ENCODE peak calls at places on chromosomes 3 and 15, in eight cellular contexts. J, K, S, X, R, C, I and O are unnamed samples.

GRCh38 chr3:26449996-26450395 is 172.6 kb upstream of the LRRC3B start:
- DNase-seq in J (no peak), K (no peak), S (no peak), X (no peak), R (no peak), C (no peak), I (no peak), O (no peak)

GRCh38 chr3:151003024-151003771 is 30.7 kb upstream of the CLRN1 start:
- DNase-seq in J (no peak), K (no peak), S (no peak), X (peak; percentile 53), R (no peak), C (no peak), I (no peak), O (no peak)

GRCh38 chr3:184715943-184716651 is 4.2 kb upstream of the MAGEF1 start:
- DNase-seq in J (no peak), K (no peak), S (no peak), X (no peak), R (no peak), C (no peak), I (no peak), O (no peak)

GRCh38 chr3:41426485-41426884 is 227.2 kb downstream of the CTNNB1 start:
- DNase-seq in J (no peak), K (no peak), S (no peak), X (no peak), R (no peak), C (no peak), I (no peak), O (no peak)

GRCh38 chr3:12252859-12253258 is 36.0 kb upstream of the PPARG start:
- DNase-seq in J (no peak), K (no peak), S (no peak), X (no peak), R (no peak), C (no peak), I (no peak), O (no peak)

GRCh38 chr3:46858996-46859710 is 4.1 kb downstream of the MYL3 start:
- DNase-seq in J (no peak), K (no peak), S (no peak), X (no peak), R (no peak), C (no peak), I (no peak), O (no peak)

GRCh38 chr3:141276398-141276797 is 44.8 kb downstream of the PXYLP1 start:
- DNase-seq in J (no peak), K (no peak), S (no peak), X (no peak), R (no peak), C (no peak), I (no peak), O (no peak)

GRCh38 chr15:88243895-88244787 is 12.4 kb downstream of the NTRK3 start:
- DNase-seq in J (no peak), K (no peak), S (no peak), X (peak; percentile 20), R (no peak), C (no peak), I (no peak), O (no peak)

GRCh38 chr3:126180477-126181397 is at the start of gene ALDH1L1:
- DNase-seq in J (no peak), K (no peak), S (no peak), X (peak; percentile 57), R (no peak), C (peak; percentile 88), I (no peak), O (no peak)

GRCh38 chr3:58861551-58861950 is 188.3 kb downstream of the CFAP20DC start:
- DNase-seq in J (no peak), K (no peak), S (no peak), X (no peak), R (no peak), C (no peak), I (no peak), O (no peak)

GRCh38 chr15:89749951-89750559 is 994 bp downstream of the MESP1 start:
- DNase-seq in J (no peak), K (no peak), S (no peak), X (no peak), R (no peak), C (peak; percentile 35), I (no peak), O (no peak)

GRCh38 chr3:152210697-152211096 is 58.0 kb upstream of the MBNL1 start:
- DNase-seq in J (no peak), K (no peak), S (no peak), X (no peak), R (no peak), C (no peak), I (no peak), O (no peak)

GRCh38 chr15:71098920-71099319 is 16.4 kb upstream of the THSD4 start:
- DNase-seq in J (no peak), K (no peak), S (no peak), X (no peak), R (no peak), C (no peak), I (no peak), O (no peak)

GRCh38 chr3:58751235-58751634 is 84.7 kb upstream of the FAM3D start:
- DNase-seq in J (no peak), K (no peak), S (no peak), X (no peak), R (no peak), C (no peak), I (no peak), O (no peak)

GRCh38 chr15:82100116-82100795 is 54.4 kb upstream of the MEX3B start:
- DNase-seq in J (no peak), K (no peak), S (no peak), X (peak; percentile 79), R (no peak), C (no peak), I (no peak), O (no peak)

GRCh38 chr15:35713733-35714132 is 167.8 kb upstream of the DPH6 start:
- DNase-seq in J (no peak), K (no peak), S (no peak), X (peak; percentile 55), R (no peak), C (no peak), I (no peak), O (no peak)

GRCh38 chr3:111650378-111651275 is 55.5 kb upstream of the ZBED2 start:
- DNase-seq in J (no peak), K (no peak), S (no peak), X (no peak), R (no peak), C (no peak), I (no peak), O (no peak)

GRCh38 chr3:15892311-15892710 is 94.5 kb upstream of the ANKRD28 start:
- DNase-seq in J (no peak), K (no peak), S (no peak), X (no peak), R (no peak), C (no peak), I (no peak), O (no peak)

GRCh38 chr3:149376728-149377407 is 581 bp downstream of the TM4SF1 start:
- DNase-seq in J (no peak), K (no peak), S (no peak), X (peak; percentile 55), R (no peak), C (no peak), I (no peak), O (no peak)

GRCh38 chr3:72536206-72536887 is 311.9 kb downstream of the SHQ1 start:
- DNase-seq in J (no peak), K (no peak), S (no peak), X (no peak), R (no peak), C (no peak), I (no peak), O (no peak)

GRCh38 chr3:180828723-180829408 is 83.6 kb upstream of the FXR1 start:
- DNase-seq in J (no peak), K (no peak), S (no peak), X (no peak), R (no peak), C (no peak), I (no peak), O (no peak)

GRCh38 chr15:95558916-95559315 is 771.6 kb upstream of the NR2F2 start:
- DNase-seq in J (no peak), K (no peak), S (no peak), X (peak; percentile 16), R (no peak), C (no peak), I (no peak), O (no peak)

GRCh38 chr3:10400749-10401495 is 80.0 kb upstream of the SEC13 start:
- DNase-seq in J (no peak), K (no peak), S (no peak), X (no peak), R (no peak), C (no peak), I (no peak), O (no peak)

GRCh38 chr3:112007641-112008040 is 8.9 kb downstream of the TAGLN3 start:
- DNase-seq in J (no peak), K (no peak), S (no peak), X (peak; percentile 39), R (no peak), C (no peak), I (no peak), O (no peak)

GRCh38 chr3:45612918-45613602 is 18.5 kb downstream of the LIMD1 start:
- DNase-seq in J (no peak), K (no peak), S (no peak), X (no peak), R (no peak), C (no peak), I (no peak), O (no peak)

GRCh38 chr15:78182336-78182700 is 33.2 kb downstream of the IDH3A start:
- DNase-seq in J (no peak), K (no peak), S (no peak), X (no peak), R (no peak), C (no peak), I (no peak), O (no peak)

GRCh38 chr3:38131621-38132369 is 5.1 kb downstream of the ACAA1 start:
- DNase-seq in J (no peak), K (no peak), S (no peak), X (peak; percentile 61), R (no peak), C (no peak), I (no peak), O (no peak)

GRCh38 chr3:28856796-28857195 is 424.1 kb upstream of the RBMS3 start:
- DNase-seq in J (no peak), K (no peak), S (no peak), X (peak; percentile 14), R (no peak), C (no peak), I (no peak), O (no peak)

GRCh38 chr15:40322531-40323238 is 807 bp upstream of the INAFM2 start:
- DNase-seq in J (no peak), K (no peak), S (no peak), X (no peak), R (no peak), C (no peak), I (no peak), O (no peak)

GRCh38 chr3:136120373-136121348 is 75.5 kb downstream of the MSL2 start:
- DNase-seq in J (no peak), K (no peak), S (no peak), X (no peak), R (no peak), C (no peak), I (no peak), O (no peak)

GRCh38 chr3:99896482-99896881 is 78.8 kb downstream of the CMSS1 start:
- DNase-seq in J (no peak), K (no peak), S (no peak), X (no peak), R (no peak), C (no peak), I (no peak), O (no peak)

GRCh38 chr3:171704814-171705213 is 105.5 kb downstream of the PLD1 start:
- DNase-seq in J (no peak), K (no peak), S (no peak), X (no peak), R (no peak), C (no peak), I (no peak), O (no peak)

GRCh38 chr3:195187609-195188529 is 83.1 kb downstream of the XXYLT1 start:
- DNase-seq in J (no peak), K (no peak), S (no peak), X (peak; percentile 80), R (no peak), C (no peak), I (peak; percentile 64), O (no peak)